ENCODE peak calls at places on chromosomes 7 and 10, in seven cellular contexts. One of them, this sample, is unnamed.

GRCh38 chr7:116364469-116364868 is 135.1 kb upstream of the CAV2 start:
- DNase-seq in foreskin fibroblast: no peak
- DNase-seq in H9: no peak
- DNase-seq in chondrocyte: no peak
- DNase-seq in astrocyte of the spinal cord: no peak
- DNase-seq in fibroblast of lung: no peak
- DNase-seq in heart left ventricle: no peak
- DNase-seq in this sample: no peak

GRCh38 chr10:5071411-5072198 is 22.6 kb upstream of the AKR1C3 start:
- DNase-seq in foreskin fibroblast: peak; percentile 57
- DNase-seq in astrocyte of the spinal cord: peak; percentile 53
- DNase-seq in heart left ventricle: peak; percentile 83
- DNase-seq in H9: peak; percentile 39
- DNase-seq in fibroblast of lung: peak; percentile 88
- DNase-seq in chondrocyte: no peak
- DNase-seq in this sample: peak; percentile 63

GRCh38 chr10:22552888-22553378 is 161.4 kb downstream of the PIP4K2A start:
- DNase-seq in astrocyte of the spinal cord: peak; percentile 56
- DNase-seq in fibroblast of lung: peak; percentile 23
- DNase-seq in H9: no peak
- DNase-seq in foreskin fibroblast: peak; percentile 76
- DNase-seq in heart left ventricle: no peak
- DNase-seq in chondrocyte: no peak
- DNase-seq in this sample: no peak

GRCh38 chr10:90089724-90090123 is 388.3 kb downstream of the KIF20B start:
- DNase-seq in astrocyte of the spinal cord: no peak
- DNase-seq in heart left ventricle: no peak
- DNase-seq in chondrocyte: no peak
- DNase-seq in fibroblast of lung: no peak
- DNase-seq in H9: no peak
- DNase-seq in foreskin fibroblast: no peak
- DNase-seq in this sample: no peak

GRCh38 chr10:125629758-125630376 is 53.1 kb downstream of the TEX36 start:
- DNase-seq in fibroblast of lung: peak; percentile 35
- DNase-seq in astrocyte of the spinal cord: peak; percentile 27
- DNase-seq in chondrocyte: no peak
- DNase-seq in heart left ventricle: no peak
- DNase-seq in H9: no peak
- DNase-seq in foreskin fibroblast: peak; percentile 60
- DNase-seq in this sample: no peak

GRCh38 chr7:2800923-2801682 is 43.0 kb downstream of the GNA12 start:
- DNase-seq in heart left ventricle: peak; percentile 63
- DNase-seq in fibroblast of lung: peak; percentile 89
- DNase-seq in foreskin fibroblast: peak; percentile 34
- DNase-seq in astrocyte of the spinal cord: peak; percentile 84
- DNase-seq in H9: no peak
- DNase-seq in chondrocyte: no peak
- DNase-seq in this sample: no peak

GRCh38 chr7:100584677-100585510 is 1.0 kb downstream of the LRCH4 start:
- DNase-seq in chondrocyte: no peak
- DNase-seq in H9: peak; percentile 84
- DNase-seq in fibroblast of lung: peak; percentile 82
- DNase-seq in foreskin fibroblast: peak; percentile 91
- DNase-seq in heart left ventricle: peak; percentile 63
- DNase-seq in astrocyte of the spinal cord: peak; percentile 66
- DNase-seq in this sample: peak; percentile 13

GRCh38 chr10:127881262-127881661 is 11.5 kb downstream of the CLRN3 start:
- DNase-seq in fibroblast of lung: no peak
- DNase-seq in chondrocyte: no peak
- DNase-seq in astrocyte of the spinal cord: no peak
- DNase-seq in heart left ventricle: no peak
- DNase-seq in foreskin fibroblast: no peak
- DNase-seq in H9: no peak
- DNase-seq in this sample: no peak

GRCh38 chr7:18212788-18213187 is 185.1 kb upstream of the PRPS1L1 start:
- DNase-seq in chondrocyte: no peak
- DNase-seq in fibroblast of lung: peak; percentile 47
- DNase-seq in heart left ventricle: no peak
- DNase-seq in H9: no peak
- DNase-seq in foreskin fibroblast: peak; percentile 81
- DNase-seq in astrocyte of the spinal cord: peak; percentile 26
- DNase-seq in this sample: peak; percentile 62

GRCh38 chr7:138429577-138430250 is 30.3 kb upstream of the TRIM24 start:
- DNase-seq in astrocyte of the spinal cord: no peak
- DNase-seq in heart left ventricle: no peak
- DNase-seq in H9: no peak
- DNase-seq in chondrocyte: no peak
- DNase-seq in foreskin fibroblast: no peak
- DNase-seq in fibroblast of lung: peak; percentile 1
- DNase-seq in this sample: no peak

GRCh38 chr10:49539320-49539885 is 482 bp upstream of the ERCC6 start:
- DNase-seq in H9: peak; percentile 43
- DNase-seq in foreskin fibroblast: peak; percentile 81
- DNase-seq in heart left ventricle: peak; percentile 34
- DNase-seq in astrocyte of the spinal cord: peak; percentile 68
- DNase-seq in fibroblast of lung: peak; percentile 58
- DNase-seq in chondrocyte: no peak
- DNase-seq in this sample: no peak

GRCh38 chr7:117158941-117159705 is 163.7 kb downstream of the WNT2 start:
- DNase-seq in astrocyte of the spinal cord: peak; percentile 32
- DNase-seq in fibroblast of lung: peak; percentile 79
- DNase-seq in chondrocyte: no peak
- DNase-seq in H9: no peak
- DNase-seq in foreskin fibroblast: no peak
- DNase-seq in heart left ventricle: no peak
- DNase-seq in this sample: peak; percentile 25

GRCh38 chr10:133229265-133230022 is 573 bp upstream of the UTF1 start:
- DNase-seq in astrocyte of the spinal cord: no peak
- DNase-seq in heart left ventricle: no peak
- DNase-seq in H9: peak; percentile 71
- DNase-seq in fibroblast of lung: no peak
- DNase-seq in chondrocyte: no peak
- DNase-seq in foreskin fibroblast: peak; percentile 31
- DNase-seq in this sample: no peak

GRCh38 chr7:79308176-79308575 is 145.3 kb downstream of the MAGI2 start:
- DNase-seq in foreskin fibroblast: peak; percentile 49
- DNase-seq in chondrocyte: no peak
- DNase-seq in heart left ventricle: no peak
- DNase-seq in fibroblast of lung: no peak
- DNase-seq in H9: no peak
- DNase-seq in astrocyte of the spinal cord: no peak
- DNase-seq in this sample: no peak

GRCh38 chr7:159094919-159095915 is 49.5 kb downstream of the VIPR2 start:
- DNase-seq in foreskin fibroblast: no peak
- DNase-seq in astrocyte of the spinal cord: no peak
- DNase-seq in heart left ventricle: no peak
- DNase-seq in fibroblast of lung: no peak
- DNase-seq in H9: peak; percentile 9
- DNase-seq in chondrocyte: no peak
- DNase-seq in this sample: no peak

GRCh38 chr10:47285381-47286115 is 14.4 kb upstream of the GDF10 start:
- DNase-seq in foreskin fibroblast: no peak
- DNase-seq in chondrocyte: no peak
- DNase-seq in heart left ventricle: no peak
- DNase-seq in astrocyte of the spinal cord: no peak
- DNase-seq in fibroblast of lung: no peak
- DNase-seq in H9: no peak
- DNase-seq in this sample: no peak
- TF ChIP-seq CTCF in foreskin fibroblast: no peak
- TF ChIP-seq CTCF in chondrocyte: no peak
- TF ChIP-seq CTCF in heart left ventricle: no peak
- TF ChIP-seq CTCF in astrocyte of the spinal cord: no peak
- TF ChIP-seq CTCF in fibroblast of lung: no peak
- TF ChIP-seq CTCF in H9: no peak
- TF ChIP-seq CTCF in this sample: no peak

GRCh38 chr10:114239994-114240345 is 916 bp downstream of the VWA2 start:
- DNase-seq in astrocyte of the spinal cord: no peak
- DNase-seq in foreskin fibroblast: no peak
- DNase-seq in H9: no peak
- DNase-seq in fibroblast of lung: no peak
- DNase-seq in chondrocyte: no peak
- DNase-seq in heart left ventricle: no peak
- DNase-seq in this sample: no peak

GRCh38 chr10:114242235-114242634 is 3.2 kb downstream of the VWA2 start:
- DNase-seq in heart left ventricle: no peak
- DNase-seq in H9: no peak
- DNase-seq in astrocyte of the spinal cord: no peak
- DNase-seq in foreskin fibroblast: no peak
- DNase-seq in fibroblast of lung: no peak
- DNase-seq in chondrocyte: no peak
- DNase-seq in this sample: no peak

GRCh38 chr10:114243661-114244060 is 4.6 kb downstream of the VWA2 start:
- DNase-seq in astrocyte of the spinal cord: no peak
- DNase-seq in chondrocyte: no peak
- DNase-seq in heart left ventricle: no peak
- DNase-seq in H9: no peak
- DNase-seq in foreskin fibroblast: no peak
- DNase-seq in fibroblast of lung: no peak
- DNase-seq in this sample: no peak

GRCh38 chr10:114244126-114244525 is 5.1 kb downstream of the VWA2 start:
- DNase-seq in H9: no peak
- DNase-seq in foreskin fibroblast: no peak
- DNase-seq in astrocyte of the spinal cord: no peak
- DNase-seq in fibroblast of lung: no peak
- DNase-seq in heart left ventricle: no peak
- DNase-seq in chondrocyte: no peak
- DNase-seq in this sample: no peak

DNA sequence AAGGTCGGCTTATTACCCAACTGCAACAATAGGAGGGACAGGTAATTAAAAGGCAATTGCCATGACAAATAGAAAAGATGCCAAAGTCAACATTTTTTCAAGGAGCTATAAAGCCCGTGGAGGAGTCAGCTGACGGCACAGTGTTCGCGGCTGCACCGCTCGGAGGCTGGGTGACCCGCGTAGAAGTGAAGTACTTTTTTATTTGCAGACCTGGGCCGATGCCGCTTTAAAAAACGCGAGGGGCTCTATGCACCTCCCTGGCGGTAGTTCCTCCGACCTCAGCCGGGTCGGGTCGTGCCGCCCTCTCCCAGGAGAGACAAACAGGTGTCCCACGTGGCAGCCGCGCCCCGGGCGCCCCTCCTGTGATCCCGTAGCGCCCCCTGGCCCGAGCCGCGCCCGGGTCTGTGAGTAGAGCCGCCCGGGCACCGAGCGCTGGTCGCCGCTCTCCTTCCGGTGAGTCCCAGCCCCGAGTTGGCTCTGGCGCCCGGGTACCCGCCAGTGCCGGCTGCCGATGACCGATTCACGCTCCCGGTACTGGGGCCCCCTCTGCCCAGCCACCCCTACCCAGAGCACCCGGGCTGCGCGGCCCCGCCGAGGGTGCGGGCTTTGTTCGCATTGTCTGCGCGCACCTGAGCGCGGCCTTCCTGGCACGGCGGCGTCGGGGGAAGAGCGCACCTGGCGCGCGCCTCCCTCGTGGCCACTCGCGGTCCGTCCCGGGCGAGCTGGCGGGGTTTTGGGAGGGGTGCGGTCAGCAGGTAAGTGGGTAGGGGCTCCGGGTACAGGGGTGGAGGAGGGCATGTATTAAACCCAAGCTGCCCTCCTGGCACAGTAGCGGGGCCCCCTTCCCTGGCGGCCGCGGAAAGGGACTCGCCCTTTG is at the start of gene VWA2:
- DNase-seq in heart left ventricle: no peak
- DNase-seq in fibroblast of lung: no peak
- DNase-seq in H9: peak; percentile 71
- DNase-seq in foreskin fibroblast: no peak
- DNase-seq in chondrocyte: no peak
- DNase-seq in astrocyte of the spinal cord: no peak
- DNase-seq in this sample: no peak
- TF ChIP-seq CTCF in heart left ventricle: peak; percentile 46
- TF ChIP-seq CTCF in fibroblast of lung: no peak
- TF ChIP-seq CTCF in H9: peak; percentile 58
- TF ChIP-seq CTCF in foreskin fibroblast: no peak
- TF ChIP-seq CTCF in chondrocyte: peak; percentile 62
- TF ChIP-seq CTCF in astrocyte of the spinal cord: no peak
- TF ChIP-seq CTCF in this sample: no peak

DNA sequence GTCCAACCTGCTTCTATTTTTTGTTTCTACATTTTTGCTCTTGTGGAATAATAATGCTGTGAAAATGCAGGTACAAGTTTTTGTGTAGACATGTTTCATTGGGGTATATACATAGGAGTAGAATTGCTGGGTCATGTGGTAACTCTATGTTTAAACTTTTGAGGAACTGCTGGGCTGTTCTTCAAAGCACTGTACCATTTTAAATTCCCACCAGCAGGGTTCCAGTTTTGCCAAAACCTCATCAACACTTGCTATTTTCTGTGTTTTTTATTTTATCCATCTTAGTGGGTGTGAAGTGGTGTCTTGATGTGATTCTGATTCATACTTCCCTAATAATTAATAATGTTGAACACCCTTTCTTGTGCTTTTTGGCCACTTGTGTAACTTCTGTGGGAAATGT is 138.6 kb downstream of the RGS10 start:
- DNase-seq in fibroblast of lung: no peak
- DNase-seq in heart left ventricle: no peak
- DNase-seq in H9: no peak
- DNase-seq in astrocyte of the spinal cord: no peak
- DNase-seq in chondrocyte: no peak
- DNase-seq in foreskin fibroblast: no peak
- DNase-seq in this sample: no peak
- TF ChIP-seq CTCF in fibroblast of lung: no peak
- TF ChIP-seq CTCF in heart left ventricle: no peak
- TF ChIP-seq CTCF in H9: no peak
- TF ChIP-seq CTCF in astrocyte of the spinal cord: no peak
- TF ChIP-seq CTCF in chondrocyte: peak; percentile 27
- TF ChIP-seq CTCF in foreskin fibroblast: no peak
- TF ChIP-seq CTCF in this sample: no peak

GRCh38 chr7:102916426-102916825 is 3.6 kb downstream of the LRRC17 start:
- DNase-seq in chondrocyte: no peak
- DNase-seq in H9: no peak
- DNase-seq in fibroblast of lung: peak; percentile 90
- DNase-seq in heart left ventricle: no peak
- DNase-seq in foreskin fibroblast: peak; percentile 84
- DNase-seq in astrocyte of the spinal cord: peak; percentile 82
- DNase-seq in this sample: no peak
- TF ChIP-seq CTCF in chondrocyte: no peak
- TF ChIP-seq CTCF in H9: no peak
- TF ChIP-seq CTCF in fibroblast of lung: no peak
- TF ChIP-seq CTCF in heart left ventricle: no peak
- TF ChIP-seq CTCF in foreskin fibroblast: no peak
- TF ChIP-seq CTCF in astrocyte of the spinal cord: no peak
- TF ChIP-seq CTCF in this sample: no peak